ENCODE peak calls at places on chromosomes 11 and 22, in nine cellular contexts. G is fibroblast of lung; Y is GM20000; T is gastrocnemius medialis; Q is CD8-positive, alpha-beta T cell; W is Peyer's patch; O is GM12865; E is A549; N is epithelial cell of esophagus. V is an unnamed sample.

GRCh38 chr22:41516462-41516861 is 27.8 kb downstream of the POLR3H start:
- DNase-seq in G (no peak), Y (no peak), T (no peak), Q (no peak), W (no peak), O (no peak), E (no peak), N (no peak), V (no peak)

GRCh38 chr22:40462195-40462988 is 92.0 kb downstream of the SGSM3 start:
- DNase-seq in G (no peak), Y (peak), T (no peak), Q (no peak), W (no peak), O (peak), E (no peak), N (no peak), V (peak)

GRCh38 chr11:91871791-91872190 is 352.8 kb upstream of the FAT3 start:
- DNase-seq in G (no peak), Y (no peak), T (no peak), Q (no peak), W (no peak), O (no peak), E (no peak), N (no peak), V (no peak)

GRCh38 chr22:40979198-40979597 is 28.0 kb downstream of the RBX1 start:
- DNase-seq in G (no peak), Y (no peak), T (no peak), Q (no peak), W (no peak), O (no peak), E (no peak), N (no peak), V (no peak)

GRCh38 chr11:32043737-32044515 is 46.9 kb upstream of the RCN1 start:
- DNase-seq in G (peak), Y (no peak), T (no peak), Q (no peak), W (no peak), O (no peak), E (no peak), N (no peak), V (no peak)

GRCh38 chr22:44256085-44256484 is 56.7 kb downstream of the SHISAL1 start:
- DNase-seq in G (no peak), Y (no peak), T (no peak), Q (no peak), W (no peak), O (no peak), E (no peak), N (no peak), V (no peak)

GRCh38 chr11:66956689-66957290 is 1.4 kb downstream of the PC start:
- DNase-seq in G (peak), Y (peak), T (no peak), Q (no peak), W (no peak), O (no peak), E (no peak), N (peak), V (no peak)

GRCh38 chr11:73667906-73668305 is 21.5 kb downstream of the PLEKHB1 start:
- DNase-seq in G (no peak), Y (no peak), T (no peak), Q (no peak), W (no peak), O (no peak), E (no peak), N (no peak), V (no peak)

GRCh38 chr22:45208993-45209838 is 31.5 kb downstream of the KIAA0930 start:
- DNase-seq in G (peak), Y (no peak), T (no peak), Q (no peak), W (peak), O (no peak), E (no peak), N (peak), V (no peak)

GRCh38 chr22:38707984-38708383 is 2.2 kb downstream of the GTPBP1 start:
- DNase-seq in G (no peak), Y (no peak), T (no peak), Q (no peak), W (no peak), O (no peak), E (no peak), N (no peak), V (no peak)

GRCh38 chr11:117375960-117376359 is 48.3 kb downstream of the CEP164 start:
- DNase-seq in G (no peak), Y (no peak), T (no peak), Q (no peak), W (no peak), O (no peak), E (no peak), N (no peak), V (no peak)

GRCh38 chr22:40898850-40899357 is 37.0 kb upstream of the DNAJB7 start:
- DNase-seq in G (peak), Y (peak), T (no peak), Q (no peak), W (no peak), O (peak), E (peak), N (peak), V (peak)

GRCh38 chr11:69010964-69011623 is 2.0 kb downstream of the MRGPRF start:
- DNase-seq in G (peak), Y (peak), T (peak), Q (no peak), W (peak), O (no peak), E (no peak), N (peak), V (peak)

GRCh38 chr22:24593810-24594568 is 1.1 kb upstream of the LRRC75B start:
- DNase-seq in G (no peak), Y (peak), T (no peak), Q (no peak), W (peak), O (no peak), E (no peak), N (peak), V (no peak)

GRCh38 chr11:115017529-115017928 is 339.2 kb downstream of the NXPE2 start:
- DNase-seq in G (no peak), Y (no peak), T (no peak), Q (no peak), W (no peak), O (no peak), E (no peak), N (no peak), V (no peak)

GRCh38 chr22:46046299-46046685 is 69.3 kb upstream of the WNT7B start:
- DNase-seq in G (no peak), Y (no peak), T (no peak), Q (no peak), W (peak), O (no peak), E (no peak), N (no peak), V (no peak)

GRCh38 chr11:68581439-68581838 is 102.9 kb upstream of the GAL start:
- DNase-seq in G (no peak), Y (no peak), T (peak), Q (no peak), W (no peak), O (no peak), E (no peak), N (no peak), V (no peak)

GRCh38 chr11:97702948-97703347 is 1313.1 kb downstream of the JRKL start:
- DNase-seq in G (no peak), Y (no peak), T (no peak), Q (no peak), W (no peak), O (no peak), E (no peak), N (no peak), V (no peak)

GRCh38 chr11:85725510-85726258 is 39.7 kb upstream of the CCDC89 start:
- DNase-seq in G (peak), Y (no peak), T (no peak), Q (no peak), W (no peak), O (no peak), E (peak), N (peak), V (no peak)

GRCh38 chr22:50473088-50473487 is 1.7 kb downstream of the SBF1 start:
- DNase-seq in G (no peak), Y (no peak), T (no peak), Q (no peak), W (no peak), O (peak), E (peak), N (peak), V (peak)

GRCh38 chr11:128465946-128466688 is 121.2 kb downstream of the ETS1 start:
- DNase-seq in G (no peak), Y (no peak), T (no peak), Q (no peak), W (no peak), O (no peak), E (no peak), N (no peak), V (no peak)

GRCh38 chr11:2812371-2812991 is 73.1 kb downstream of the CDKN1C start:
- DNase-seq in G (no peak), Y (no peak), T (no peak), Q (no peak), W (no peak), O (no peak), E (no peak), N (no peak), V (peak)

GRCh38 chr11:77517226-77517625 is 43.3 kb upstream of the PAK1 start:
- DNase-seq in G (peak), Y (no peak), T (no peak), Q (no peak), W (no peak), O (no peak), E (no peak), N (no peak), V (no peak)

GRCh38 chr11:86172894-86173293 is 71.7 kb upstream of the EED start:
- DNase-seq in G (peak), Y (no peak), T (no peak), Q (no peak), W (no peak), O (no peak), E (no peak), N (peak), V (no peak)

GRCh38 chr22:45823331-45823730 is 151.7 kb downstream of the ATXN10 start:
- DNase-seq in G (no peak), Y (no peak), T (no peak), Q (no peak), W (no peak), O (no peak), E (no peak), N (no peak), V (no peak)

GRCh38 chr11:71247551-71248250 is 4.7 kb downstream of the SHANK2 start:
- DNase-seq in G (no peak), Y (no peak), T (no peak), Q (no peak), W (no peak), O (no peak), E (no peak), N (no peak), V (no peak)

GRCh38 chr11:105045897-105046296 is 762 bp upstream of the CARD16 start:
- DNase-seq in G (no peak), Y (no peak), T (no peak), Q (no peak), W (no peak), O (no peak), E (no peak), N (peak), V (no peak)

GRCh38 chr11:15735711-15736110 is 620.6 kb downstream of the SOX6 start:
- DNase-seq in G (no peak), Y (no peak), T (no peak), Q (no peak), W (no peak), O (no peak), E (no peak), N (no peak), V (no peak)

GRCh38 chr11:4071325-4071724 is 23.3 kb upstream of the RRM1 start:
- DNase-seq in G (no peak), Y (no peak), T (no peak), Q (no peak), W (no peak), O (no peak), E (no peak), N (no peak), V (no peak)

GRCh38 chr11:110862407-110862806 is 150.2 kb upstream of the ARHGAP20 start:
- DNase-seq in G (no peak), Y (no peak), T (no peak), Q (no peak), W (no peak), O (no peak), E (no peak), N (no peak), V (no peak)

GRCh38 chr22:24428751-24429410 is 1.5 kb downstream of the ADORA2A start:
- DNase-seq in G (no peak), Y (no peak), T (no peak), Q (no peak), W (peak), O (no peak), E (no peak), N (no peak), V (no peak)

GRCh38 chr22:50715250-50715649 is 22.8 kb upstream of the ACR start:
- DNase-seq in G (no peak), Y (no peak), T (no peak), Q (no peak), W (no peak), O (no peak), E (no peak), N (no peak), V (no peak)

GRCh38 chr11:96110302-96110701 is 186.4 kb upstream of the MTMR2 start:
- DNase-seq in G (no peak), Y (no peak), T (no peak), Q (no peak), W (no peak), O (no peak), E (no peak), N (no peak), V (no peak)

GRCh38 chr11:64647019-64647805 is 56.2 kb downstream of the SLC22A12 start:
- DNase-seq in G (no peak), Y (no peak), T (no peak), Q (no peak), W (no peak), O (no peak), E (no peak), N (no peak), V (no peak)

GRCh38 chr11:62542750-62543567 is 3.6 kb downstream of the AHNAK start:
- DNase-seq in G (peak), Y (peak), T (peak), Q (no peak), W (peak), O (peak), E (peak), N (peak), V (peak)

GRCh38 chr11:87454246-87454645 is 416.5 kb downstream of the TMEM135 start:
- DNase-seq in G (no peak), Y (peak), T (no peak), Q (no peak), W (no peak), O (peak), E (no peak), N (peak), V (no peak)

GRCh38 chr22:39212721-39213376 is 31.9 kb downstream of the PDGFB start:
- DNase-seq in G (peak), Y (no peak), T (no peak), Q (no peak), W (peak), O (no peak), E (peak), N (peak), V (no peak)

GRCh38 chr11:57597461-57597892 is at the start of gene SERPING1:
- DNase-seq in G (no peak), Y (no peak), T (peak), Q (no peak), W (peak), O (no peak), E (no peak), N (no peak), V (no peak)

DNA sequence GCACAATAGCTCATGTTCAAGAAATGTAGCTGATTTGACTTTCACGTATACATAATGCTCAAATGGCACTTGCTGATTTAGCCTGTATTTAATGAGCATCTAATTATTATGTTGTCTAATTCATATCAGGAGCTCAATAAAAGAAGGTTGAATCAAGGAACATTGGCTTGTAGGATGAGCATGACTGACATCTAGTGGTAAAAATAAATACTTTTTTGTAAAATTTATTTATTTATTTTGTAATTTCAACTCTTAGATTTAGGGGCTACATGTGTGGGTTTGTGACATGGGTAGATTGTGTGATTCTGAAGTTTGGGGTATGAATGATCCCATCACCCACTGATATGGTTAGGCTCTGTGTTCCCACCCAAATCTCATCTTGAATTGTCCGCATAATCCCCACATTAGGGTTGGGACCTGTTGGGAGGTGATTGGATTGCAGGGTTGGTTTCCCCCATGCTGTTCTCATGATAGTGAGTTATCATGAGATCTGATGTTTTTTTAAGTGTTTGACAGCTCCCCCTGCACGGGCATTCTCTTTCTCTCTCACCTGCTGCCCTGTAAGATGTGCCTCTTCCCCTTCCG is 1.7 kb upstream of the OR52E5 start:
- DNase-seq in G (peak), Y (peak), T (no peak), Q (no peak), W (no peak), O (peak), E (peak), N (peak), V (no peak)
- TF ChIP-seq CTCF in G (peak), Y (no peak), T (no peak), Q (peak), W (no peak), O (peak), E (peak), N (peak), V (no peak)

GRCh38 chr11:124823512-124824376 is 23.5 kb upstream of the MSANTD2 start:
- DNase-seq in G (no peak), Y (no peak), T (no peak), Q (no peak), W (no peak), O (no peak), E (no peak), N (no peak), V (no peak)
- TF ChIP-seq CTCF in G (no peak), Y (no peak), T (no peak), Q (no peak), W (no peak), O (no peak), E (no peak), N (no peak), V (no peak)

GRCh38 chr22:37472418-37473006 is 13.7 kb downstream of the MFNG start:
- DNase-seq in G (no peak), Y (no peak), T (no peak), Q (no peak), W (peak), O (peak), E (peak), N (peak), V (no peak)
- TF ChIP-seq CTCF in G (peak), Y (peak), T (peak), Q (peak), W (no peak), O (peak), E (peak), N (peak), V (peak)

GRCh38 chr11:26286472-26287066 is 45.4 kb upstream of the ANO3 start:
- DNase-seq in G (peak), Y (no peak), T (no peak), Q (no peak), W (no peak), O (peak), E (no peak), N (peak), V (no peak)
- TF ChIP-seq CTCF in G (peak), Y (peak), T (no peak), Q (no peak), W (no peak), O (no peak), E (peak), N (peak), V (peak)

GRCh38 chr11:414333-414857 is 404 bp downstream of the SIGIRR start:
- DNase-seq in G (no peak), Y (no peak), T (no peak), Q (no peak), W (no peak), O (no peak), E (no peak), N (no peak), V (peak)

GRCh38 chr11:417652-418342 is 3.0 kb upstream of the SIGIRR start:
- DNase-seq in G (no peak), Y (no peak), T (no peak), Q (no peak), W (no peak), O (no peak), E (no peak), N (no peak), V (no peak)

GRCh38 chr11:416757-417621 is 2.2 kb upstream of the SIGIRR start:
- DNase-seq in G (no peak), Y (peak), T (no peak), Q (no peak), W (peak), O (peak), E (no peak), N (peak), V (peak)

GRCh38 chr11:415640-416041 is 842 bp upstream of the SIGIRR start:
- DNase-seq in G (no peak), Y (no peak), T (no peak), Q (no peak), W (no peak), O (no peak), E (no peak), N (no peak), V (no peak)

GRCh38 chr11:416051-416756 is 1.4 kb upstream of the SIGIRR start:
- DNase-seq in G (no peak), Y (no peak), T (no peak), Q (no peak), W (no peak), O (no peak), E (no peak), N (no peak), V (no peak)
- TF ChIP-seq CTCF in G (no peak), Y (no peak), T (no peak), Q (no peak), W (no peak), O (no peak), E (no peak), N (no peak), V (no peak)

GRCh38 chr11:17528906-17529813 is 15.1 kb downstream of the USH1C start:
- DNase-seq in G (no peak), Y (no peak), T (no peak), Q (no peak), W (peak), O (no peak), E (no peak), N (no peak), V (no peak)
- TF ChIP-seq CTCF in G (no peak), Y (no peak), T (no peak), Q (no peak), W (no peak), O (no peak), E (no peak), N (no peak), V (no peak)

GRCh38 chr22:20292673-20293232 is 24.6 kb upstream of the RTN4R start:
- DNase-seq in G (no peak), Y (no peak), T (no peak), Q (no peak), W (no peak), O (no peak), E (no peak), N (no peak), V (no peak)

GRCh38 chr22:20296598-20296997 is 23.3 kb downstream of the DGCR6L start:
- DNase-seq in G (peak), Y (no peak), T (no peak), Q (no peak), W (no peak), O (no peak), E (no peak), N (no peak), V (no peak)

GRCh38 chr22:20298110-20298802 is 21.6 kb downstream of the DGCR6L start:
- DNase-seq in G (no peak), Y (no peak), T (no peak), Q (no peak), W (no peak), O (no peak), E (no peak), N (no peak), V (no peak)

GRCh38 chr22:20297414-20298109 is 22.3 kb downstream of the DGCR6L start:
- DNase-seq in G (no peak), Y (no peak), T (no peak), Q (no peak), W (no peak), O (no peak), E (no peak), N (no peak), V (no peak)

DNA sequence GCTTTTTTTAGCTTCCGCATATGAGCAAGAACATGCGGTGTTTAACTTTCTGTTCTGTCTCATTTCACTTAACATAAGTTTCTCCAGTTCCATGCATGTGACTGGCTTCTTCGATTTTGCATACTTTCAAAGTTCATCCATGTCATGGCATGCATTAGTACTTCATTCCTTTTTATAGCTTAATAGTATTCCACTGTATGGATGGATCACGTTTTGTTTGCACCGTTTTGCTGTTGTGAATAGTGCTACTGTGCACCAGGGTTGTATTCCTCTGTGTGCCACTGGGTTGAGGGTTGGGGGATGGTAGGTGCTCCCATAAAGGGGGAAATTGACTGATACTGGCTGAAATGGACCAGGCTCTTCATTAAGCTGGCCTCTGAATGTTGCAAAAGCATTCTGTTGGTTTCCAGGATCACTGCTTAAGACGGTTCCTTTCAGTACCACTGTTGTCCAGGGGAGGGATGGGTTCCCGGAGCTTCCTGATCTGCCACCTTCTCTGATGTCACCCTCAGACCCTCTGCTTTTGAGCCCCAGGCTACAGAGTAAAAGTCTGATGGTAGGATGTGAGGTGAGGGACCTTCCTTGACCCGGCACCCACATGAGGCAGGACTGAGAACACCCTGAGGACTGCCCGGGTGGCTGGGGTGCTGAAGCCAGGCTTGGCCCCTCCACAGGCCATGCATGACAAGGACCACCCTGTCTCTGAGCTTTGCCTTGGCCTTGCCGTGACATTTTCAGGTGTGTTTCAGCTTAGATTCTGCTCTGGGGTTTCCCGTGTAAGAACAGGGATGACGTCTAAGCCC is 24.4 kb downstream of the DGCR6L start:
- DNase-seq in G (no peak), Y (no peak), T (no peak), Q (no peak), W (no peak), O (no peak), E (no peak), N (no peak), V (no peak)
- TF ChIP-seq CTCF in G (no peak), Y (no peak), T (no peak), Q (no peak), W (no peak), O (no peak), E (no peak), N (no peak), V (no peak)